ENCODE peak calls at places on chromosomes 16 and 17, in eight cellular contexts. A, U, I, R, Q, O, D and L are unnamed samples.

GRCh38 chr16:27240948-27241531 is 27.5 kb downstream of the NSMCE1 start:
- DNase-seq in A (no peak), U (no peak), I (peak), R (peak), Q (peak), O (no peak), D (no peak), L (no peak)

GRCh38 chr16:80116711-80117110 is 424.1 kb upstream of the DYNLRB2 start:
- DNase-seq in A (no peak), U (no peak), I (no peak), R (no peak), Q (no peak), O (no peak), D (no peak), L (no peak)

GRCh38 chr16:21952040-21952792 is 945 bp upstream of the UQCRC2 start:
- DNase-seq in A (peak), U (peak), I (peak), R (peak), Q (peak), O (peak), D (peak), L (peak)

GRCh38 chr16:47392114-47392513 is 68.7 kb downstream of the ITFG1 start:
- DNase-seq in A (no peak), U (peak), I (no peak), R (no peak), Q (peak), O (no peak), D (peak), L (no peak)

GRCh38 chr16:54422159-54422558 is 135.6 kb upstream of the IRX3 start:
- DNase-seq in A (no peak), U (no peak), I (peak), R (no peak), Q (no peak), O (no peak), D (no peak), L (no peak)

GRCh38 chr16:14249291-14250032 is 178.3 kb downstream of the MRTFB start:
- DNase-seq in A (peak), U (peak), I (no peak), R (peak), Q (peak), O (peak), D (peak), L (no peak)

GRCh38 chr16:80914379-80915078 is 92.2 kb downstream of the CMC2 start:
- DNase-seq in A (no peak), U (no peak), I (no peak), R (no peak), Q (no peak), O (no peak), D (no peak), L (no peak)

GRCh38 chr16:27230562-27230991 is 27.3 kb downstream of the KDM8 start:
- DNase-seq in A (no peak), U (no peak), I (no peak), R (no peak), Q (no peak), O (peak), D (no peak), L (no peak)

GRCh38 chr17:57941384-57942370 is 13.5 kb downstream of the CUEDC1 start:
- DNase-seq in A (no peak), U (no peak), I (no peak), R (no peak), Q (no peak), O (no peak), D (no peak), L (no peak)

GRCh38 chr17:5399767-5400166 is 19.7 kb downstream of the NUP88 start:
- DNase-seq in A (no peak), U (no peak), I (no peak), R (no peak), Q (no peak), O (no peak), D (no peak), L (no peak)

GRCh38 chr17:80005360-80006338 is 30.0 kb downstream of the TBC1D16 start:
- DNase-seq in A (no peak), U (peak), I (peak), R (peak), Q (peak), O (peak), D (peak), L (no peak)

GRCh38 chr16:10121496-10121895 is 60.7 kb downstream of the GRIN2A start:
- DNase-seq in A (no peak), U (no peak), I (no peak), R (peak), Q (no peak), O (no peak), D (no peak), L (no peak)

GRCh38 chr16:48503779-48504178 is 106.2 kb downstream of the N4BP1 start:
- DNase-seq in A (peak), U (no peak), I (no peak), R (peak), Q (peak), O (no peak), D (no peak), L (no peak)

GRCh38 chr17:958712-959451 is 20.7 kb downstream of the NXN start:
- DNase-seq in A (no peak), U (no peak), I (no peak), R (no peak), Q (no peak), O (no peak), D (no peak), L (no peak)

GRCh38 chr16:88444826-88445582 is 8.1 kb upstream of the ZFPM1 start:
- DNase-seq in A (no peak), U (no peak), I (no peak), R (no peak), Q (no peak), O (no peak), D (no peak), L (no peak)
- TF ChIP-seq CTCF in A (no peak), U (peak), I (no peak), R (no peak), Q (no peak), O (no peak), D (no peak), L (no peak)

GRCh38 chr17:65918921-65919546 is 272.9 kb downstream of the CEP112 start:
- DNase-seq in A (no peak), U (no peak), I (no peak), R (peak), Q (peak), O (no peak), D (no peak), L (no peak)
- TF ChIP-seq CTCF in A (peak), U (no peak), I (no peak), R (peak), Q (peak), O (no peak), D (no peak), L (no peak)

GRCh38 chr17:82412535-82413520 is 5.3 kb upstream of the HEXD start:
- DNase-seq in A (no peak), U (no peak), I (no peak), R (no peak), Q (no peak), O (no peak), D (no peak), L (no peak)

GRCh38 chr17:82408938-82409318 is 9.2 kb upstream of the HEXD start:
- DNase-seq in A (no peak), U (no peak), I (no peak), R (no peak), Q (no peak), O (no peak), D (no peak), L (no peak)

GRCh38 chr17:82408288-82408937 is 9.7 kb upstream of the HEXD start:
- DNase-seq in A (no peak), U (no peak), I (no peak), R (no peak), Q (no peak), O (no peak), D (no peak), L (no peak)

GRCh38 chr17:82411396-82412053 is 6.6 kb upstream of the HEXD start:
- DNase-seq in A (no peak), U (no peak), I (no peak), R (no peak), Q (no peak), O (no peak), D (no peak), L (no peak)

GRCh38 chr17:82410014-82410716 is 8.0 kb upstream of the HEXD start:
- DNase-seq in A (no peak), U (no peak), I (no peak), R (no peak), Q (no peak), O (no peak), D (no peak), L (no peak)
- TF ChIP-seq CTCF in A (no peak), U (no peak), I (no peak), R (no peak), Q (no peak), O (no peak), D (no peak), L (no peak)

GRCh38 chr17:7886227-7887037 is 2.2 kb upstream of the CHD3 start:
- DNase-seq in A (no peak), U (no peak), I (no peak), R (peak), Q (peak), O (peak), D (peak), L (no peak)

GRCh38 chr17:7887482-7888183 is 956 bp upstream of the CHD3 start:
- DNase-seq in A (peak), U (peak), I (peak), R (peak), Q (peak), O (peak), D (peak), L (no peak)

GRCh38 chr17:7885357-7886226 is 3.0 kb upstream of the CHD3 start:
- DNase-seq in A (no peak), U (peak), I (peak), R (peak), Q (peak), O (peak), D (peak), L (no peak)

GRCh38 chr17:7888184-7888920 is at the start of gene CHD3:
- DNase-seq in A (no peak), U (no peak), I (no peak), R (no peak), Q (peak), O (no peak), D (no peak), L (no peak)

DNA sequence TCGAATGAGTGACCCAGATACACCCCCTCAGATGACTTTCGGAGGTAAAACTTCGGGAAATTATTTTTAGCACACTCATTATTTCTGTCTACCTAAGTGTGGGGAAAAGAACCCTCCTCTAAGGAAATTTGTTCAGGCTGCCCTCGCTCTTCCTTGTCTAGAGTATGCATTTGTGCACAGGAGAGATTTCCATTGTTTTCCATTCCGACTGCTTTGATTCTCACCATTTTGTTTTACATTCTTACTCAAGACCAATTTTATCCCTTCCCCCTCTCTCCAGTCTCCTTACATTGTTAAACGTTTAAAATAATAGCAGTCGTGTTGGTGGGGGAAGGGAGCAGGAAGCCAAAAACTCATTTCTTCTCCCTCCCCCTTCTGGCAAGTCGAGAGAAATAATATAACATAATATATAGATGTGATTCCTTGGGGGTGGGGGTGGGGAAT is 1.5 kb upstream of the CHD3 start:
- DNase-seq in A (no peak), U (no peak), I (no peak), R (no peak), Q (no peak), O (no peak), D (no peak), L (no peak)
- TF ChIP-seq CTCF in A (no peak), U (no peak), I (no peak), R (no peak), Q (no peak), O (no peak), D (no peak), L (no peak)

GRCh38 chr16:50507397-50507796 is 40.8 kb upstream of the NKD1 start:
- DNase-seq in A (no peak), U (no peak), I (no peak), R (no peak), Q (no peak), O (no peak), D (no peak), L (no peak)

GRCh38 chr16:50505714-50506542 is 42.3 kb upstream of the NKD1 start:
- DNase-seq in A (no peak), U (no peak), I (no peak), R (no peak), Q (no peak), O (peak), D (no peak), L (no peak)

GRCh38 chr16:50505115-50505514 is 43.1 kb upstream of the NKD1 start:
- DNase-seq in A (no peak), U (no peak), I (no peak), R (no peak), Q (no peak), O (no peak), D (no peak), L (no peak)

GRCh38 chr16:50506543-50506937 is 41.7 kb upstream of the NKD1 start:
- DNase-seq in A (no peak), U (no peak), I (no peak), R (no peak), Q (no peak), O (no peak), D (no peak), L (no peak)

GRCh38 chr16:50509521-50510341 is 38.5 kb upstream of the NKD1 start:
- DNase-seq in A (no peak), U (peak), I (peak), R (peak), Q (peak), O (peak), D (peak), L (no peak)
- TF ChIP-seq CTCF in A (peak), U (peak), I (peak), R (peak), Q (peak), O (peak), D (peak), L (peak)

DNA sequence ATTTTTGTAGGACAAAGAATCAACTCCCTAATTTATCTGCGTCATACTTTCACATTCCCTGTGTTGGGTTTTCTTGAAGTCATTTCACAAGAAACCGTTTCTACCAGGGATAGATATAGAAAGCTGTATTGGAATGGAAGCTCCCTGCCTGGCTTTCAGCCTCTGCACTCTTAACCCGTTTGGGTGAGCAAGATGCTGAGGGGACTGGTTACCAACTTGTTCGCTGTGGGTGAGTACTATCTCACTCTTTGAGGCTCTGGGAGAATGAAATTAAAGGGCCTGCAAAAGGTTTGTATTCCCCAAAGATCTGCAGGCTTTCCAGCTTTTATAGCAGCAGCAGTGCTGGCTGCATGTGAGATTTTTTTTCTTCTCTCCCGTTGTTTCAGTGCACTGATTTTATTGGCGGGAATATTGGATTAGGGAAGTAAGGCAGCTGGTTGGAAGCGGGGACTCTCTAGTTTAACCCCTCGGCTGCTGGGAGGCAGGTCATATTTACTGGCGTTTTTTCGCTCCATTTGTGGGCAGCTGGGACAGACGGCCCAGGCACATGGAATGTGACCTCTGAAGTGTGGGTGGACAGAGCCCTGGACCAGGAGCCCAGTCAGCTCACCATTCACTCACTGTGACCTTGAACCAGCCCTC is 30.9 kb downstream of the C17orf75 start:
- DNase-seq in A (no peak), U (no peak), I (no peak), R (peak), Q (peak), O (no peak), D (no peak), L (no peak)
- TF ChIP-seq CTCF in A (no peak), U (no peak), I (no peak), R (no peak), Q (no peak), O (no peak), D (no peak), L (no peak)

GRCh38 chr17:17663160-17664072 is 17.8 kb upstream of the RAI1 start:
- DNase-seq in A (peak), U (peak), I (no peak), R (peak), Q (peak), O (peak), D (peak), L (peak)

GRCh38 chr17:17659340-17659739 is 21.9 kb upstream of the RAI1 start:
- DNase-seq in A (no peak), U (no peak), I (no peak), R (no peak), Q (no peak), O (no peak), D (no peak), L (no peak)

GRCh38 chr17:17661134-17661533 is 20.1 kb upstream of the RAI1 start:
- DNase-seq in A (no peak), U (no peak), I (no peak), R (no peak), Q (no peak), O (no peak), D (no peak), L (no peak)

GRCh38 chr17:17664073-17664470 is 17.2 kb upstream of the RAI1 start:
- DNase-seq in A (no peak), U (no peak), I (no peak), R (no peak), Q (no peak), O (no peak), D (no peak), L (no peak)

DNA sequence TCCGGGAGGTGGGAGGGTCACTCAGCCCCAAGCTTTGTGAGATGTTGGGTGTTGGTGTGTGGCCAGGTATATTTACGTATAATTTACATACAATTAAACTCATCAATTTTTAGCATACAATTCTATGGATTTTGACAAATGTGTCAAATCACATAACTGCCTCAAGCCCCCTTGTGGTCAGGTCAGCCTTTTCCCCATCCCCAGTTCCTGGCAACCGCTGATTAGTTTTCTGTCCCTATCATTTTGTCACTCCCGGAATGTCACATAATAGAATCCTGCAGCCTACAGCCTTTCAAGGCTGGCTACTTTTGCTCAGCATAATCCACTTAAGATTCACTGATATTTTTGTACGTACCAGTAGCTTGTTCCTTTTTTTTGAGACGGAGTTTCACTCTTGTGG is 19.4 kb upstream of the RAI1 start:
- DNase-seq in A (no peak), U (no peak), I (no peak), R (no peak), Q (no peak), O (no peak), D (no peak), L (no peak)
- TF ChIP-seq CTCF in A (no peak), U (peak), I (no peak), R (no peak), Q (no peak), O (no peak), D (no peak), L (no peak)

GRCh38 chr16:57669476-57670162 is 1.5 kb downstream of the ADGRG3 start:
- DNase-seq in A (no peak), U (no peak), I (no peak), R (no peak), Q (no peak), O (no peak), D (no peak), L (no peak)
- TF ChIP-seq CTCF in A (no peak), U (peak), I (no peak), R (no peak), Q (no peak), O (no peak), D (no peak), L (no peak)

GRCh38 chr17:81806461-81807209 is 2.7 kb downstream of the GCGR start:
- DNase-seq in A (no peak), U (peak), I (peak), R (no peak), Q (no peak), O (no peak), D (no peak), L (no peak)
- TF ChIP-seq CTCF in A (no peak), U (no peak), I (no peak), R (no peak), Q (no peak), O (no peak), D (no peak), L (no peak)